ENCODE peak calls at places on chromosomes 16 and 17, in four cellular contexts. T is suprapubic skin, U is sigmoid colon, I is K562. A is an unnamed sample.
A peak's percentile ranks its signal among the peaks of the same experiment; 100 is the strongest.

GRCh38 chr16:49578435-49579024 is 204.9 kb downstream of the C16orf78 start:
- DNase-seq in I (no peak), T (no peak), U (peak; percentile 49), A (no peak)

GRCh38 chr16:635573-636205 is 416 bp downstream of the METTL26 start:
- DNase-seq in I (no peak), T (no peak), U (no peak), A (no peak)

GRCh38 chr17:33509331-33509730 is 216.2 kb upstream of the ASIC2 start:
- DNase-seq in U (no peak), I (no peak), T (no peak), A (no peak)

GRCh38 chr16:20879175-20880053 is 20.7 kb downstream of the DCUN1D3 start:
- DNase-seq in I (no peak), U (no peak), T (no peak), A (no peak)

GRCh38 chr17:69606142-69606800 is 191.8 kb downstream of the MAP2K6 start:
- DNase-seq in T (no peak), U (no peak), I (no peak), A (no peak)

GRCh38 chr16:10729649-10730048 is 14.0 kb upstream of the NUBP1 start:
- DNase-seq in T (no peak), U (no peak), I (no peak), A (peak; percentile 71)

GRCh38 chr16:85437161-85438052 is 175.7 kb upstream of the GSE1 start:
- DNase-seq in T (peak; percentile 76), I (peak; percentile 85), U (peak; percentile 80), A (peak; percentile 73)

GRCh38 chr16:3035972-3036725 is 595 bp downstream of the BICDL2 start:
- DNase-seq in U (no peak), T (no peak), I (no peak), A (no peak)

GRCh38 chr16:79042886-79043285 is 557.7 kb downstream of the MAF start:
- DNase-seq in I (no peak), T (no peak), U (no peak), A (no peak)

GRCh38 chr16:23206986-23207385 is 24.4 kb downstream of the SCNN1G start:
- DNase-seq in U (no peak), T (no peak), I (no peak), A (no peak)

GRCh38 chr17:39972271-39972670 is 8.3 kb upstream of the PSMD3 start:
- DNase-seq in T (no peak), I (no peak), U (no peak), A (no peak)

GRCh38 chr17:55496094-55496881 is 15.0 kb downstream of the SMIM36 start:
- DNase-seq in T (no peak), I (no peak), U (no peak), A (no peak)

GRCh38 chr16:27174007-27174406 is 29.3 kb upstream of the KDM8 start:
- DNase-seq in I (no peak), U (no peak), T (no peak), A (no peak)

GRCh38 chr17:49528966-49529365 is 33.9 kb downstream of the NGFR start:
- DNase-seq in I (no peak), T (peak; percentile 22), U (no peak), A (no peak)

GRCh38 chr17:43800736-43801135 is 20.5 kb downstream of the CFAP97D1 start:
- DNase-seq in U (no peak), I (no peak), T (no peak), A (no peak)

GRCh38 chr16:75572859-75573542 is 6.8 kb downstream of the GABARAPL2 start:
- DNase-seq in T (peak; percentile 19), U (peak; percentile 57), I (no peak), A (no peak)

GRCh38 chr17:48492401-48493298 is 38.2 kb downstream of the HOXB1 start:
- DNase-seq in U (peak; percentile 91), I (peak; percentile 86), T (peak; percentile 80), A (peak; percentile 34)

GRCh38 chr16:12162151-12162559 is 185.6 kb downstream of the SNX29 start:
- DNase-seq in T (no peak), I (no peak), U (no peak), A (no peak)

GRCh38 chr17:47279062-47279801 is 25.6 kb downstream of the ITGB3 start:
- DNase-seq in T (no peak), I (peak; percentile 52), U (peak; percentile 90), A (peak; percentile 81)

GRCh38 chr16:25692734-25693508 is 1.2 kb downstream of the HS3ST4 start:
- DNase-seq in U (no peak), T (no peak), I (no peak), A (no peak)

DNA sequence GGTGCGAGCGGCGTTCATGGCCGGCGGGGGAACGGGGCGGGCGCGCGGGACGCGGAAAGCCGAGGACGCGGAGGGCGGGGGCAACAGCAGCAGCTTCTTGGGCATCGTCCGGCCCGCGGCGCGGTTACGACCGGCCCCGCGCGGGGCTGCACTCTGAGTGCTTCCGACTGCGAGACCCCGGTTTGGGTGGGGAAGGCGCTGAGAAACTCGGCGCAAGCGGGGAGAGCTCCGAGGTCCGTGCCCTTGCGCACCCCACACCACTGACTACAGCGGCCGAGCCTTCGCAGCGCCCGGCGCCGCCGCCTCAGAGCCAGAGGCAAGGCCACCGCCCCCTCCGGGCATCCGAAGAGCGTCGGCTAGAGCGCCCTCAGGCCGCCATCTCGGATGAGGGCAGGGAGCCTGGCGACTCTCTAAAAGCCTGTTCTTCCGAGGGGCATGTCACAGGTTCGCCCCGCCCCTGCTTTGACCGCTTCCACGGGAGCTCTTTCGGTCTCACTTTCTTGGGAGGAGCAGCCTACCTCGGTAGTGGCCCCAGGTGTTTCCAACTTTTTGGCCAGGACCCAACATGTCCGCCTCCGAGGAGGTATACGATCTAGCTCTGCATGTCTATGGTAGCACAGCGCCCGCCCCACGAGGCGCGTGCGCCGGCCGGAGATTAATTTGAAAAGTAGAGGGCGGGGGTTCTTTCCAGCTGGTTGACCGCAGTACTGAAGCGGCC is at the start of gene PRPSAP1:
- DNase-seq in I (peak; percentile 87), T (peak; percentile 91), U (peak; percentile 92), A (peak; percentile 90)
- TF ChIP-seq POLR2A in I (peak; percentile 87), T (no peak), U (peak; percentile 61), A (peak; percentile 54)

GRCh38 chr17:19382581-19383444 is 4.2 kb downstream of the MFAP4 start:
- DNase-seq in U (peak; percentile 63), I (no peak), T (peak; percentile 56), A (no peak)
- TF ChIP-seq POLR2AphosphoS5 in U (no peak), I (no peak), T (no peak), A (no peak)

GRCh38 chr16:48533931-48534330 is 76.0 kb downstream of the N4BP1 start:
- DNase-seq in U (peak; percentile 46), T (peak; percentile 40), I (no peak), A (no peak)
- H3K4me3 ChIP-seq in U (no peak overlapping the region), T (no peak overlapping the region), I (no peak overlapping the region), A (no peak overlapping the region)

GRCh38 chr17:28724500-28725165 is 1.4 kb downstream of the TLCD1 start:
- DNase-seq in U (no peak), I (no peak), T (no peak), A (no peak)

GRCh38 chr17:28726396-28726911 is 421 bp upstream of the TLCD1 start:
- DNase-seq in T (no peak), U (peak; percentile 82), I (no peak), A (no peak)

GRCh38 chr17:28726912-28727726 is 1.1 kb upstream of the TLCD1 start:
- DNase-seq in T (peak; percentile 96), I (peak; percentile 75), U (peak; percentile 96), A (peak; percentile 96)

GRCh38 chr17:28725660-28726395 is at the start of gene TLCD1:
- DNase-seq in U (peak; percentile 84), T (peak; percentile 88), I (peak; percentile 86), A (no peak)

GRCh38 chr17:28725166-28725659 is 820 bp downstream of the TLCD1 start:
- DNase-seq in U (peak; percentile 70), T (no peak), I (peak; percentile 29), A (no peak)
- TF ChIP-seq POLR2A in U (no peak), T (no peak), I (peak; percentile 93), A (no peak)

GRCh38 chr16:89200124-89200849 is at the start of gene SLC22A31:
- DNase-seq in I (no peak), U (no peak), T (peak; percentile 59), A (no peak)
- TF ChIP-seq POLR2AphosphoS5 in I (no peak), U (no peak), T (no peak), A (no peak)

GRCh38 chr16:30805056-30805369 is 18.0 kb upstream of the ZNF629 start:
- DNase-seq in T (no peak), U (no peak), I (no peak), A (no peak)
- H3K4me3 ChIP-seq in T (peak overlapping the region; percentile 63), U (peak overlapping the region; percentile 79), I (peak overlapping the region; percentile 75), A (peak overlapping the region; percentile 76)

GRCh38 chr17:51422634-51423033 is 162.3 kb downstream of the UTP18 start:
- DNase-seq in I (no peak), T (no peak), U (no peak), A (no peak)
- TF ChIP-seq POLR2A in I (no peak), T (no peak), U (no peak), A (no peak)

GRCh38 chr16:57283214-57283955 is 1.1 kb downstream of the PLLP start:
- DNase-seq in T (peak; percentile 60), I (no peak), U (peak; percentile 53), A (no peak)

GRCh38 chr16:57284952-57285263 is 436 bp upstream of the PLLP start:
- DNase-seq in T (no peak), U (no peak), I (no peak), A (no peak)

GRCh38 chr16:57283956-57284205 is 591 bp downstream of the PLLP start:
- DNase-seq in T (no peak), I (no peak), U (no peak), A (no peak)

GRCh38 chr16:57285379-57285778 is 907 bp upstream of the PLLP start:
- DNase-seq in I (no peak), U (no peak), T (peak; percentile 13), A (no peak)

DNA sequence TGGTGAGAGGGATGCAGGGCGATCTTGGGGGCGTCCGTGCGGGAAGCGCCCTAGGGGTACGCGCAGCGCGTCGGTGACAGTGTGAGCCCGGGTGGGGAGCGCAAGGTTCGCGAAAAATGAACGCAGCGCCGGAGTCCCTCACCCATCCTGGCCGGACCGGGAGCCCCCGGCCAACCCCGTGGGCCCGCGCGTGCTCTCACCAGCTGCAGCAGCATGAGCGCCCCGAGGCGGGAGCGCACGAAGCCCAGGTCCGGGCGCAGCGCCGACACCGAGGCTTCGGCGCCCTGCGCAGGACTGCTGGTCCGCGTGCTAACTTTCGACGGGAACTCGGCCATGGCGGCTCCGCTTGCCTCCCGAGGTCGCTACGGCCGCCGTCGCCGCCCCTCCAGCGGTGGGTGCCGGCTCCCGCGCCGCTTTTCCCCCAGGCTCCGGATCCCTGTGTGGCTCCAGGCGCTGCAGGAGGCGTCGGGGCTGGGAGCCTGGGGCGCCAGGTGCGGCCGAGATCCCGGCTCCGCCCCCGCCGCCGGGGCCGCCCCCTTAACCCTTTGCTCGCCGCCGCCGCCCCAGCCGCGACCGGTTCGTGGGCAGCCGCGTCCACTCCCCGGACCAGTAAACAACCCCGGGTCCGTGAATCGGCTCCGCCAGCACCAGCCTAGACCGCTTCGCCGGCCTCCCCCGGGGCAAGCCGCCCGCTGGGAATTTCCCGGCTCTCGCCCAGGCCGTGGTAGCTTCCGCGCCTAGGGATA is at the start of gene PLLP:
- DNase-seq in T (peak; percentile 67), U (peak; percentile 61), I (peak; percentile 95), A (no peak)
- TF ChIP-seq POLR2AphosphoS5 in T (no peak), U (no peak), I (no peak), A (no peak)